ENCODE peak calls at places on chromosomes 6 and 20, in six cellular contexts. N, E, L, H, D and G are unnamed samples.

GRCh38 chr20:62724692-62725595 is 16.3 kb downstream of the NTSR1 start:
- DNase-seq in N (no peak), E (no peak), L (peak), H (no peak), D (peak), G (peak)

GRCh38 chr6:44058617-44059358 is 68.5 kb downstream of the MRPL14 start:
- DNase-seq in N (no peak), E (no peak), L (peak), H (no peak), D (no peak), G (peak)

GRCh38 chr6:35294308-35294945 is 3.2 kb upstream of the DEF6 start:
- DNase-seq in N (peak), E (peak), L (no peak), H (peak), D (peak), G (no peak)

GRCh38 chr20:1173698-1174097 is 11.1 kb downstream of the TMEM74B start:
- DNase-seq in N (no peak), E (no peak), L (no peak), H (no peak), D (peak), G (no peak)

GRCh38 chr6:23424584-23424983 is 701.4 kb upstream of the NRSN1 start:
- DNase-seq in N (no peak), E (no peak), L (no peak), H (no peak), D (no peak), G (no peak)

GRCh38 chr6:72955666-72956065 is 269.6 kb downstream of the KHDC1L start:
- DNase-seq in N (no peak), E (no peak), L (no peak), H (peak), D (no peak), G (no peak)

GRCh38 chr6:30836431-30836866 is 47.9 kb upstream of the DDR1 start:
- DNase-seq in N (no peak), E (no peak), L (peak), H (no peak), D (no peak), G (no peak)

GRCh38 chr6:166351715-166352285 is 9.5 kb upstream of the SFT2D1 start:
- DNase-seq in N (no peak), E (no peak), L (no peak), H (no peak), D (no peak), G (no peak)

GRCh38 chr6:25389501-25389900 is 110.3 kb downstream of the CARMIL1 start:
- DNase-seq in N (no peak), E (no peak), L (no peak), H (no peak), D (no peak), G (no peak)

GRCh38 chr20:24465168-24465567 is 4.3 kb upstream of the SYNDIG1 start:
- DNase-seq in N (no peak), E (no peak), L (no peak), H (no peak), D (no peak), G (no peak)

GRCh38 chr6:128520436-128521301 is at the start of gene PTPRK:
- DNase-seq in N (peak), E (peak), L (peak), H (peak), D (peak), G (peak)

GRCh38 chr20:37418591-37418990 is 72.7 kb downstream of the SRC start:
- DNase-seq in N (no peak), E (no peak), L (no peak), H (no peak), D (no peak), G (no peak)

GRCh38 chr6:148885154-148885870 is 138.5 kb downstream of the UST start:
- DNase-seq in N (no peak), E (no peak), L (no peak), H (no peak), D (no peak), G (no peak)

GRCh38 chr6:13131935-13132661 is 196.2 kb downstream of the TBC1D7 start:
- DNase-seq in N (no peak), E (no peak), L (no peak), H (no peak), D (no peak), G (no peak)